ENCODE peak calls at places on chromosomes 4 and X, in eight cellular contexts. M is HCT116, E is transverse colon, P is tibial nerve, K is lower leg skin, A is esophagus squamous epithelium, O is uterus, C is body of pancreas. D is an unnamed sample.

GRCh38 chrX:67892391-67892790 is 348.6 kb downstream of the AR start:
- DNase-seq in M (no peak), E (no peak), P (no peak), K (no peak), A (no peak), O (no peak), C (no peak), D (no peak)

GRCh38 chr4:79823148-79823763 is 249.8 kb downstream of the ANTXR2 start:
- DNase-seq in M (no peak), E (peak; percentile 31), P (no peak), K (no peak), A (no peak), O (peak; percentile 20), C (no peak), D (no peak)

GRCh38 chr4:2712261-2712842 is 43.8 kb downstream of the TNIP2 start:
- DNase-seq in M (peak; percentile 22), E (no peak), P (no peak), K (no peak), A (no peak), O (no peak), C (no peak), D (peak; percentile 29)

GRCh38 chr4:157121396-157121795 is 45.4 kb downstream of the GLRB start:
- DNase-seq in M (no peak), E (no peak), P (no peak), K (no peak), A (no peak), O (no peak), C (no peak), D (no peak)

GRCh38 chr4:70359115-70359661 is 1.4 kb upstream of the SMR3A start:
- DNase-seq in M (no peak), E (no peak), P (no peak), K (no peak), A (no peak), O (no peak), C (no peak), D (no peak)

GRCh38 chr4:72319596-72319995 is 249.4 kb downstream of the ADAMTS3 start:
- DNase-seq in M (no peak), E (no peak), P (no peak), K (no peak), A (no peak), O (no peak), C (no peak), D (no peak)

GRCh38 chr4:19636451-19636850 is 615.3 kb upstream of the SLIT2 start:
- DNase-seq in M (no peak), E (no peak), P (no peak), K (no peak), A (no peak), O (no peak), C (no peak), D (no peak)

GRCh38 chrX:45889471-45889870 is 655.8 kb downstream of the ZNF674 start:
- DNase-seq in M (no peak), E (no peak), P (no peak), K (no peak), A (no peak), O (no peak), C (no peak), D (no peak)

GRCh38 chr4:185550933-185551332 is 15.6 kb upstream of the PDLIM3 start:
- DNase-seq in M (no peak), E (no peak), P (no peak), K (no peak), A (no peak), O (no peak), C (no peak), D (no peak)

GRCh38 chrX:46257451-46257879 is 287.8 kb downstream of the ZNF674 start:
- DNase-seq in M (no peak), E (no peak), P (no peak), K (no peak), A (no peak), O (no peak), C (no peak), D (no peak)

GRCh38 chrX:74656079-74656745 is 41.8 kb upstream of the RLIM start:
- DNase-seq in M (no peak), E (no peak), P (no peak), K (no peak), A (no peak), O (no peak), C (no peak), D (no peak)

GRCh38 chrX:134753185-134754008 is 95.1 kb upstream of the PLAC1 start:
- DNase-seq in M (no peak), E (no peak), P (no peak), K (no peak), A (no peak), O (no peak), C (no peak), D (no peak)

GRCh38 chr4:123892997-123893745 is 496.6 kb downstream of the SPRY1 start:
- DNase-seq in M (no peak), E (no peak), P (peak; percentile 23), K (no peak), A (no peak), O (no peak), C (no peak), D (no peak)

GRCh38 chr4:124899997-124900396 is 187.5 kb upstream of the ANKRD50 start:
- DNase-seq in M (no peak), E (no peak), P (no peak), K (no peak), A (no peak), O (no peak), C (no peak), D (no peak)

GRCh38 chr4:40628888-40629287 is 776 bp downstream of the RBM47 start:
- DNase-seq in M (no peak), E (no peak), P (no peak), K (no peak), A (no peak), O (no peak), C (no peak), D (no peak)

GRCh38 chrX:106927700-106928099 is 7.5 kb downstream of the CLDN2 start:
- DNase-seq in M (no peak), E (no peak), P (no peak), K (no peak), A (no peak), O (no peak), C (peak; percentile 89), D (no peak)

GRCh38 chr4:156560701-156561100 is 410.9 kb downstream of the PDGFC start:
- DNase-seq in M (no peak), E (no peak), P (no peak), K (no peak), A (no peak), O (no peak), C (no peak), D (no peak)

GRCh38 chr4:102363033-102363432 is 17.8 kb upstream of the SLC39A8 start:
- DNase-seq in M (no peak), E (peak; percentile 11), P (no peak), K (no peak), A (no peak), O (no peak), C (no peak), D (no peak)

GRCh38 chr4:152590179-152591031 is 54.5 kb upstream of the FBXW7 start:
- DNase-seq in M (no peak), E (no peak), P (no peak), K (no peak), A (no peak), O (no peak), C (no peak), D (no peak)

DNA sequence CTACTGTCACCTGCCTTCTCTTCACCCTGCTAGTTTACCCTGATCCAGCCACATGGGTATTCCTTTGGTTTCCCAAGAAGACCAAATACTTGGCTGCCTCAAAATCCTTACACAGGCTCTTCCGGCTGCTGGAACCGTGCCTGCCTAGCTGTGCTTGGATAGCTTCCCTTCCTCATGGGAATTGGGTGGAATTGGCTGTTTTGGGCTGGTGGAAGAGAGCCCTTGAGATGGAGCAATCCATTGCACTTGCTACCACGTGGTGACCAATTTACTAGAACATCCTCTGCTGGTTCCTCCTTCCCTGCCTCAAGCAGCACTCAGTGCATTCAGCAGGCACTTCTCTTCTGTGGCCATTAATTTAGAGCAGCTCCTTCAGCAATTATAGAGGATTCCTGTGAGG is 119.3 kb upstream of the AP1S2 start:
- DNase-seq in M (no peak), E (no peak), P (peak; percentile 29), K (peak; percentile 20), A (no peak), O (no peak), C (peak; percentile 17), D (no peak)
- TF ChIP-seq POLR2A in M (no peak), E (no peak), P (no peak), K (no peak), A (no peak), O (no peak), C (no peak), D (no peak)

GRCh38 chr4:182143822-182144620 is 99.2 kb upstream of the TENM3 start:
- DNase-seq in M (no peak), E (peak; percentile 12), P (no peak), K (no peak), A (no peak), O (peak; percentile 36), C (peak; percentile 13), D (no peak)
- TF ChIP-seq POLR2A in M (no peak), E (no peak), P (peak; percentile 26), K (no peak), A (no peak), O (no peak), C (no peak), D (no peak)

GRCh38 chrX:111008126-111008525 is 87.9 kb upstream of the PAK3 start:
- DNase-seq in M (no peak), E (no peak), P (no peak), K (no peak), A (no peak), O (no peak), C (no peak), D (no peak)
- TF ChIP-seq POLR2A in M (no peak), E (no peak), P (no peak), K (no peak), A (no peak), O (no peak), C (no peak), D (no peak)

DNA sequence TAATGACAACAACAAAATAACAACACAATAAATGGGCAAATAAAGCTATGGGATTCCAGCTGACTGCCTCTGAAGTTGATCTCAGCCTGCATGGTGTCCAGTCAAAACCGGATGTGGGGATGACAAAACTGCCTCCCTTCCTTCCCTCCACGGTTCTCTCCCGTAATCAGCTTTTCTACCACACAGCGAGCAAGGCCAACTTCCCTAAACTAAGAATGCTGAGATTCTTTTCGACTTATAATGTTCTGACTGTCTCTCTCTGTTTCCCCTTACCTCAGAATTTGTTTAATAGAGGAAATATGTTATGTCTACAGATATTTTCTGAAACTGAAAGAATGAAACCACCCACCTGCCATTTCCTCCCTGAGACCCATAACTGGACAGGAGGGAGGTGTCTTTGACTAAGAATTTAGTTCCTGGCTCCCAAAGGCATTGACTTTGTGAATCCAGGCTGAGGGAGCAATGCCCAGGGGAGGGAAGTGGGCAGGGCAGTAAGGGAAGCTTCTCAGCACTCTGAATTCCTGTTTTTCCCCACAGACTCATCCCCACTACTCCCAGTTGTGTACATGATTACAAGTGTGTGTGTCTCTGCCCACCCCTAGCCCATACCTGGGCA is 1.0 kb upstream of the TLR1 start:
- DNase-seq in M (no peak), E (peak; percentile 48), P (peak; percentile 33), K (peak; percentile 47), A (no peak), O (no peak), C (no peak), D (peak; percentile 12)
- TF ChIP-seq POLR2A in M (no peak), E (no peak), P (no peak), K (no peak), A (no peak), O (no peak), C (no peak), D (no peak)

D was measured in erythroblast.